ENCODE peak calls at places on chromosomes 12 and 14, in five cellular contexts. D is lower lobe of right lung; X is GM12865; Q is CD4-positive, CD25-positive, alpha-beta regulatory T cell; N is MM.1S. C is an unnamed sample.
A peak's percentile ranks its signal among the peaks of the same experiment; 100 is the strongest.

GRCh38 chr12:98912401-98912800 is 267.3 kb downstream of the APAF1 start:
- DNase-seq in D (no peak), X (no peak), Q (no peak), N (no peak), C (no peak)

GRCh38 chr12:14317362-14318146 is 47.9 kb upstream of the ATF7IP start:
- DNase-seq in D (no peak), X (no peak), Q (no peak), N (no peak), C (no peak)

GRCh38 chr14:41873379-41874034 is 266.8 kb downstream of the LRFN5 start:
- DNase-seq in D (no peak), X (no peak), Q (no peak), N (no peak), C (no peak)

GRCh38 chr14:22650960-22651521 is 6.9 kb upstream of the OR6J1 start:
- DNase-seq in D (no peak), X (peak; percentile 88), Q (no peak), N (peak; percentile 23), C (no peak)

GRCh38 chr14:104220225-104221070 is 82.1 kb downstream of the KIF26A start:
- DNase-seq in D (peak; percentile 26), X (no peak), Q (no peak), N (no peak), C (no peak)

GRCh38 chr14:68633131-68633991 is 159.5 kb downstream of the ZFP36L1 start:
- DNase-seq in D (no peak), X (no peak), Q (no peak), N (no peak), C (peak; percentile 63)

GRCh38 chr14:67483599-67484270 is 4.8 kb downstream of the TMEM229B start:
- DNase-seq in D (no peak), X (peak; percentile 38), Q (no peak), N (no peak), C (no peak)

GRCh38 chr14:98138666-98139065 is 1133.3 kb downstream of the BCL11B start:
- DNase-seq in D (no peak), X (peak; percentile 79), Q (peak; percentile 87), N (peak; percentile 32), C (no peak)

GRCh38 chr12:75623631-75624118 is 112.3 kb upstream of the KRR1 start:
- DNase-seq in D (no peak), X (no peak), Q (no peak), N (no peak), C (no peak)

GRCh38 chr12:58648151-58648550 is 272.2 kb downstream of the LRIG3 start:
- DNase-seq in D (no peak), X (no peak), Q (no peak), N (no peak), C (no peak)

GRCh38 chr12:42502671-42503070 is 86.9 kb downstream of the PRICKLE1 start:
- DNase-seq in D (no peak), X (no peak), Q (no peak), N (no peak), C (no peak)

GRCh38 chr12:77577756-77578155 is 252.9 kb upstream of the NAV3 start:
- DNase-seq in D (no peak), X (no peak), Q (no peak), N (no peak), C (no peak)

GRCh38 chr12:45121224-45121623 is 70.3 kb upstream of the DBX2 start:
- DNase-seq in D (no peak), X (peak; percentile 19), Q (no peak), N (no peak), C (no peak)

GRCh38 chr14:95291859-95292542 is 27.7 kb downstream of the CLMN start:
- DNase-seq in D (no peak), X (peak; percentile 24), Q (no peak), N (no peak), C (peak; percentile 82)

GRCh38 chr14:49984419-49984818 is 91.5 kb downstream of the ARF6 start:
- DNase-seq in D (no peak), X (no peak), Q (no peak), N (no peak), C (no peak)

GRCh38 chr14:104268725-104269436 is 130.5 kb downstream of the KIF26A start:
- DNase-seq in D (peak; percentile 36), X (no peak), Q (no peak), N (no peak), C (no peak)

GRCh38 chr14:59101441-59101840 is 87.0 kb upstream of the DAAM1 start:
- DNase-seq in D (no peak), X (no peak), Q (no peak), N (no peak), C (no peak)

GRCh38 chr12:128619263-128619662 is 204.5 kb downstream of the SLC15A4 start:
- DNase-seq in D (no peak), X (no peak), Q (no peak), N (no peak), C (no peak)

GRCh38 chr12:5808956-5809355 is 136.1 kb downstream of the ANO2 start:
- DNase-seq in D (no peak), X (no peak), Q (no peak), N (no peak), C (no peak)

GRCh38 chr12:55746913-55747231 is 4.0 kb downstream of the GDF11 start:
- DNase-seq in D (no peak), X (no peak), Q (no peak), N (no peak), C (no peak)
- H3K4me3 ChIP-seq in D (no peak overlapping the region), X (no peak overlapping the region), Q (no peak overlapping the region), N (no peak overlapping the region), C (no peak overlapping the region)

DNA sequence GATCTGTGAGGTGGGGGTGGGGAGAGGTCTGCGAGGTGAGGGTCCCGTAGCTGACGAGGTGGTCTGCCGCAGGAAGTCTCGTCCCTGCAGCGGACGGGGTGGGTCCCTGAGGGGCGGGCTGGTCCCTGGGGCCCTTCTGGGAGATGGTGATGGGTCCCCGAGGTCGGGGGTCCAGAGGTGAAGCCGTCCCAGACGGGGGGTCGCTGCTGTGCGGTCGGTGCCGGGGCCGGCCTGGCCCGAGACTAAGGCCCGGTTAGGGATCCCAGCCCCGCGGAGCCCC is 387 bp downstream of the PXN start:
- DNase-seq in D (no peak), X (no peak), Q (no peak), N (no peak), C (no peak)
- H3K4me3 ChIP-seq in D (peak overlapping the region; percentile 90), X (peak overlapping the region; percentile 60), Q (peak overlapping the region; percentile 81), N (peak overlapping the region; percentile 63), C (peak overlapping the region; percentile 97)

DNA sequence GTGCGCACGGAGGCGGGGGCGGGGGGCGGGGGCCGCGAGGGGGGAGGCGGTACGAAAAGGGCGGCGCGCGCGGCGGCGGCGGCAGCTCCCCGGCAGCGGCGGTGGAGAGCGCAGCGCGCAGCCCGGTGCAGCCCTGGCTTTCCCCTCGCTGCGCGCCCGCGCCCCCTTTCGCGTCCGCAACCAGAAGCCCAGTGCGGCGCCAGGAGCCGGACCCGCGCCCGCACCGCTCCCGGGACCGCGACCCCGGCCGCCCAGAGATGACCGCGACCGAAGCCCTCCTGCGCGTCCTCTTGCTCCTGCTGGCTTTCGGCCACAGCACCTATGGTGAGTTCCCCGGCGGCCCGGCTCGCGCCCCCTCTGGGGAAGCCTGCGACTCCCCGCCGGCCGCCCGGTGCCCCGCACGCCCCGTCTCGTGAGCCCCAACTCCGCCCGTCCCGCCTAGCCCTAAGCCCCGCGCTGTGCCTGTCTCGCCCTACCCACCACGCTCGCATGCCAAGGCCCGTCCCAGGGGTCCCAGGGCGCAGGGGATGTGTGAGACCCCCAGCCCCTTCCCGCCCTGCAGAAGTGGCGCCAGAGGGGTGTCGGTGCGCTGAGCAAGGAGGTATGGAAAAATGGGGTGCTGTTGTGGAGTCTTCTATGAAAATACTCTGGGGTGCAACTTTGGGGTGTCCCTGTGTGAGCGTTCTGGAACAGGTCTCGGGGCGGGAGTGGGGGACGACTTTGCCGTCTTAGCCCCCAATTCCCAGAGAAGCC is at the start of gene DLK1:
- DNase-seq in D (no peak), X (no peak), Q (no peak), N (no peak), C (no peak)
- H3K4me3 ChIP-seq in D (no peak within 1 kb of the TSS), X (no peak within 1 kb of the TSS), Q (no peak within 1 kb of the TSS), N (no peak within 1 kb of the TSS), C (peak within 1 kb of the TSS; percentile 49)

DNA sequence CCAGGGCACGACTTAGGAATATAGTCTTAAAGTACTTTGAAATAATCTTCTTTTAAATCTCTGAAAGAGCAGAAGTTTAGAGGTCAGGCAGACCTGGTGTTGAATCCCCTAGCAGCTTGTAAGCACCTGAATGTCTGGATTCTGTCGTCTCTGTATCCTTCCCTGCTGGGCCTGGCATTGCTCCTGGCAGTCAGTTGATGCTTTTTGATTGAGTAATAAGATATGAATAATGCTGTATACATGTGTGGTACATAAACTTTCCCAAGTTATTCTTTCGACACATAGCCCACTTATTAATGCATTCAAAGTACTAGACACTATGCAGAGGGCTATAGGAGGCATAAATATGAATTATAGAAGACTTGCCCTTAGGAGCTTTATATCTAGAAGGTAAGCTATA is 31.4 kb downstream of the EVL start:
- DNase-seq in D (no peak), X (no peak), Q (no peak), N (no peak), C (no peak)
- H3K4me3 ChIP-seq in D (no peak overlapping the region), X (no peak overlapping the region), Q (peak overlapping the region; percentile 46), N (no peak overlapping the region), C (no peak overlapping the region)

DNA sequence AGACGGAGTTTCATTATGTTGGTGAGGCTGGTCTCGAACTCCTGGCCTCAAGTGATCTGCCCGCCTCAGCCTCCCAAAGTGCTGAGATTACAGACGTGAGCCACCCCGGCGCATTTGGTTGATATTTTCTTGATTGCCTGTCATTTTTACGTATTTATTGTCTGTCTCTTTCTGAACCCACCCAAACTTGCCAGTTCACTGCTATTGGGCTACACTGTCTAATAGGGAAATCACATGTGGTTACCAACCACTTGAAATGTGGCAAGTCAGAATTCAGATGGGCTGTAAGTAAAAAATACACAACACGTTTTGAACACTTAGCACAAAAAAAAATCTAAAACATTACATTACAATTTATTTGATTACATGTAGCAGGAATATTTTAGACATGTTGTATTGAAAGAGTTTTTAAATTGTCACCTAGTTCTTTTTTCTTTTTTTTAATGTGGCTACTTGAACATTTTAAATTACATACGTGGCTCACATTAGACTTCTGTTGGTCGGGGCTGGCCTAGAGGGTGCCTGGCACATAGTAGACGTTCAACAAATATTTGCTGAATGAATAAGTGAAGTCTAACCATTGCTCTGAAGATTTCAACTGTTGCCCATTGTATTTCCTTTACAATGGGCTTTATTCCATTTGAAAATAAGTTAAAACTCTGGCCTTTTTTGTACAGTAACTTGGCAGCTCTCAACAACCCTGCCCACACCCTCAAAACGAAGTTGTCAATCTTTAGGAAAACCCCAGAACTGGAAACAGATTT is 1.9 kb downstream of the WSB2 start:
- DNase-seq in D (no peak), X (no peak), Q (peak; percentile 9), N (no peak), C (no peak)
- H3K4me3 ChIP-seq in D (peak overlapping the region; percentile 78), X (no peak overlapping the region), Q (peak overlapping the region; percentile 77), N (no peak overlapping the region), C (peak overlapping the region; percentile 88)